ENCODE peak calls at places on chromosome 12, in four cellular contexts. M is GM12892, R is HepG2, Z is K562. N is an unnamed sample.

GRCh38 chr12:61291647-61292046 is 968.6 kb upstream of the USP15 start:
- DNase-seq in M (no peak), R (no peak), Z (no peak), N (no peak)

GRCh38 chr12:13250416-13250815 is 53.9 kb downstream of the EMP1 start:
- DNase-seq in Z (no peak), M (no peak), R (no peak), N (no peak)

GRCh38 chr12:10409387-10409786 is at the start of gene KLRC4:
- DNase-seq in M (no peak), R (no peak), Z (no peak), N (no peak)

GRCh38 chr12:86777335-86777734 is 521.1 kb upstream of the MGAT4C start:
- DNase-seq in R (no peak), M (no peak), Z (no peak), N (no peak)

GRCh38 chr12:108611884-108612415 is 14.1 kb upstream of the TMEM119 start:
- DNase-seq in R (peak), M (no peak), Z (peak), N (no peak)

GRCh38 chr12:46401703-46402102 is 29.1 kb upstream of the SLC38A2 start:
- DNase-seq in M (no peak), R (no peak), Z (no peak), N (no peak)

GRCh38 chr12:114340231-114340630 is 65.7 kb downstream of the TBX5 start:
- DNase-seq in Z (no peak), M (no peak), R (no peak), N (no peak)

GRCh38 chr12:27460471-27460978 is 14.0 kb downstream of the SMCO2 start:
- DNase-seq in Z (no peak), R (no peak), M (no peak), N (no peak)

GRCh38 chr12:50021071-50021470 is 4.2 kb downstream of the RACGAP1 start:
- DNase-seq in Z (no peak), R (no peak), M (no peak), N (no peak)

GRCh38 chr12:96989916-96990315 is 82.9 kb downstream of the NEDD1 start:
- DNase-seq in M (no peak), Z (peak), R (peak), N (no peak)

GRCh38 chr12:106418970-106419369 is 61.4 kb downstream of the POLR3B start:
- DNase-seq in M (no peak), Z (no peak), R (no peak), N (no peak)

GRCh38 chr12:121800694-121801600 is 2.9 kb upstream of the SETD1B start:
- DNase-seq in R (no peak), Z (peak), M (no peak), N (no peak)

GRCh38 chr12:1662761-1663439 is 28.0 kb upstream of the ADIPOR2 start:
- DNase-seq in R (no peak), Z (peak), M (no peak), N (no peak)

GRCh38 chr12:27048822-27049752 is 26.7 kb downstream of the MED21 start:
- DNase-seq in Z (peak), R (no peak), M (no peak), N (no peak)

GRCh38 chr12:56315256-56315625 is 547 bp downstream of the CNPY2 start:
- DNase-seq in Z (peak), R (no peak), M (no peak), N (no peak)

GRCh38 chr12:130677957-130678558 is 38.0 kb downstream of the RIMBP2 start:
- DNase-seq in R (no peak), M (no peak), Z (no peak), N (no peak)

GRCh38 chr12:32568241-32568640 is 110.9 kb upstream of the DNM1L start:
- DNase-seq in M (no peak), R (peak), Z (no peak), N (no peak)

GRCh38 chr12:108635201-108635996 is 1.7 kb upstream of the SELPLG start:
- DNase-seq in M (peak), R (no peak), Z (no peak), N (peak)

GRCh38 chr12:45655186-45655585 is 74.3 kb upstream of the ARID2 start:
- DNase-seq in M (no peak), Z (no peak), R (peak), N (no peak)

GRCh38 chr12:95321516-95322246 is 104.1 kb downstream of the VEZT start:
- DNase-seq in Z (no peak), M (no peak), R (no peak), N (no peak)

GRCh38 chr12:79223761-79224160 is 359.2 kb downstream of the SYT1 start:
- DNase-seq in R (no peak), M (no peak), Z (no peak), N (no peak)

GRCh38 chr12:26196424-26196722 is 1.0 kb downstream of the SSPN start:
- DNase-seq in R (no peak), Z (no peak), M (no peak), N (no peak)

GRCh38 chr12:25723286-25723685 is 170.2 kb upstream of the LMNTD1 start:
- DNase-seq in R (no peak), M (no peak), Z (no peak), N (no peak)

GRCh38 chr12:15910468-15910863 is 666 bp upstream of the DERA start:
- DNase-seq in R (no peak), Z (no peak), M (no peak), N (no peak)

GRCh38 chr12:11651377-11651776 is 1.9 kb downstream of the ETV6 start:
- DNase-seq in R (no peak), M (no peak), Z (no peak), N (no peak)

GRCh38 chr12:28884861-28885260 is 264.2 kb upstream of the FAR2 start:
- DNase-seq in Z (no peak), R (no peak), M (no peak), N (no peak)

GRCh38 chr12:121568971-121569808 is 11.6 kb downstream of the KDM2B start:
- DNase-seq in Z (no peak), R (no peak), M (no peak), N (no peak)

GRCh38 chr12:46664771-46665287 is 161.0 kb downstream of the SLC38A4 start:
- DNase-seq in M (no peak), R (peak), Z (no peak), N (no peak)

GRCh38 chr12:18752280-18752920 is 14.5 kb downstream of the CAPZA3 start:
- DNase-seq in M (no peak), R (no peak), Z (peak), N (no peak)

GRCh38 chr12:16473610-16474326 is 126.3 kb downstream of the MGST1 start:
- DNase-seq in R (no peak), Z (no peak), M (no peak), N (no peak)

GRCh38 chr12:45613306-45613705 is 116.2 kb upstream of the ARID2 start:
- DNase-seq in Z (no peak), R (no peak), M (no peak), N (no peak)

GRCh38 chr12:100156731-100157426 is 14.2 kb upstream of the BLTP3B start:
- DNase-seq in M (no peak), R (no peak), Z (no peak), N (no peak)

GRCh38 chr12:121455766-121456420 is 56.0 kb downstream of the RNF34 start:
- DNase-seq in R (no peak), Z (no peak), M (no peak), N (no peak)

GRCh38 chr12:5343711-5344110 is 88.2 kb upstream of the NTF3 start:
- DNase-seq in M (no peak), R (no peak), Z (no peak), N (no peak)

GRCh38 chr12:112937741-112938719 is at the start of gene OAS3:
- DNase-seq in M (peak), Z (peak), R (peak), N (peak)

GRCh38 chr12:46269429-46270241 is 792 bp upstream of the SLC38A1 start:
- DNase-seq in R (no peak), M (peak), Z (no peak), N (peak)

GRCh38 chr12:50188875-50189575 is 21.9 kb upstream of the CERS5 start:
- DNase-seq in R (no peak), M (no peak), Z (no peak), N (no peak)

GRCh38 chr12:94191023-94191422 is 42.6 kb downstream of the PLXNC1 start:
- DNase-seq in Z (no peak), M (no peak), R (no peak), N (no peak)
- TF ChIP-seq TAF1 in Z (no peak), M (no peak), R (no peak), N (no peak)

DNA sequence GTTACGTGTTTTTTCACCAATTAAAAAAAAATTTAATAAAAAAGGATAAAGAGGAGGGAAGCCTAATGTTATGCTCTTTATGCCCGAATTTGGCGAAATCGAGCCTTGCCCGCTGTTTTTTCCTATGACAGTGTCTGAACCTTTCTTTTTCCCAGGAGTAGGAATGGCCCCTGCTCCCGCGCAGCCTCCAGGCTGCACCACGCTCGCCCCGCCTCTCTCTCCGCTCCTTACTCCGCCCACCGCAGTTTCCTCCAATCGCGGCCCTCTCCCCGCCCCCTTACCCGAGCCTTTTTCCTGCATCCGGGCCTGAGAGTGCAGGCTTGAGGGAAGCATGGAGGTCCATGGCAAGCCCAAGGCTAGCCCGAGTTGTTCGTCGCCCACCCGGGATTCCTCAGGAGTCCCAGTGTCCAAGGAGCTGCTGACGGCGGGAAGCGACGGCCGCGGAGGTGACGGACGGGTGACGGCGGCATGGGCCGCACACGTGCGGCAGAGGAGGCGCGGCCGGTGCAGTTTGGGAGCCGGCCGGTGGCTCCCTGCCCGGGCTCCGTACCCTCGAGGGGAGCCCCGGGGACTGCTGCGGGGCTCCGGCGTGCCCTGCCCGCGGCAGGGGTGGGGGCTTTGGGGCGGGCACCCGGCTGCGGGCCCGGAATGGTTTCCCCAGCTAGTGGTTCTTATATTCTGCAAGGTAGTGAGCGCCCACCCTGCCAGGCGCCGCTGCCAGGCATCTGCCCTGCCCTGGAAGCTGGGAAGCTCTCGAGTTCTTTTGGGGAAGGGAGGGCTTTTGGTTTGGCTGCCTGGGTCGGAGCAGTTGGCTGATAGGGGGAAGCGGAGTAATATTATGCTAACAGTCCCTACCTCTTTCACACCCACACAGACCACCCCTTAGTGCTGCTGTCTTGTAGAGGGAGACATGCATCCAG is at the start of gene NOPCHAP1:
- DNase-seq in M (peak), R (peak), Z (peak), N (peak)
- TF ChIP-seq POLR2A in M (peak), R (peak), Z (peak), N (peak)

DNA sequence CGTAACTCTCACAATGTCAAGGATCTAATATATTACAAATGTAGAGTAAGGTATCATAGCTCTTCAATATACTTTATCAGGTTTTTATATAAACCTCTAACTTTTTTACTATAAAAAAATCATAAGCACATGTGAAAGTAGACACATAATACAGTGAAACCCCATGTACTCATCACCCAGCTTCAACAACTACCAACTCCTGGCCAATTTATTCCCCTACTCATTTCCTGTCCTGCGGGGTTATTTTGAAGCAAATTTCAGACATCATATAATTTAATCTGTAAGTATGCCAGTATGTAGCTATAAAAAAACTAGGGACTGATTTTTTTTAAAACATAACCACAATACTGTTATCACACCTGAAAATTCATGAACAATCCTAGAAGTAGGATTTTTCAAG is 47.7 kb downstream of the NOPCHAP1 start:
- DNase-seq in R (no peak), Z (no peak), M (no peak), N (no peak)
- TF ChIP-seq TAF1 in R (no peak), Z (no peak), M (no peak), N (no peak)

GRCh38 chr12:7108928-7109920 is at the start of gene C1RL:
- DNase-seq in M (no peak), R (peak), Z (peak), N (no peak)
- TF ChIP-seq POLR2A in M (no peak), R (peak), Z (no peak), N (no peak)

N was measured in GM12891.